ENCODE peak calls at places on chromosomes 13 and 19, in six cellular contexts. One of them, this sample, is unnamed.
A peak's percentile ranks its signal among the peaks of the same experiment; 100 is the strongest.

GRCh38 chr13:33125821-33126570 is 109.8 kb downstream of the KL start:
- DNase-seq in neural progenitor cell: peak; percentile 19
- DNase-seq in breast epithelium: peak; percentile 45
- DNase-seq in BE2C: peak; percentile 59
- DNase-seq in HFF-Myc: peak; percentile 94
- DNase-seq in nephron progenitor cell: no peak
- DNase-seq in this sample: peak; percentile 83

GRCh38 chr19:48498922-48499321 is 12.7 kb downstream of the LMTK3 start:
- DNase-seq in neural progenitor cell: no peak
- DNase-seq in BE2C: no peak
- DNase-seq in breast epithelium: no peak
- DNase-seq in nephron progenitor cell: no peak
- DNase-seq in HFF-Myc: no peak
- DNase-seq in this sample: no peak

GRCh38 chr19:49231804-49232203 is 74.2 kb downstream of the TRPM4 start:
- DNase-seq in HFF-Myc: no peak
- DNase-seq in neural progenitor cell: no peak
- DNase-seq in breast epithelium: no peak
- DNase-seq in nephron progenitor cell: no peak
- DNase-seq in BE2C: no peak
- DNase-seq in this sample: no peak

GRCh38 chr19:51751655-51752054 is at the start of gene FPR1:
- DNase-seq in neural progenitor cell: no peak
- DNase-seq in nephron progenitor cell: no peak
- DNase-seq in BE2C: no peak
- DNase-seq in breast epithelium: no peak
- DNase-seq in HFF-Myc: no peak
- DNase-seq in this sample: no peak

GRCh38 chr19:7427944-7428343 is 60.9 kb downstream of the PEX11G start:
- DNase-seq in neural progenitor cell: no peak
- DNase-seq in HFF-Myc: no peak
- DNase-seq in nephron progenitor cell: no peak
- DNase-seq in breast epithelium: no peak
- DNase-seq in BE2C: no peak
- DNase-seq in this sample: no peak

GRCh38 chr13:30453727-30454126 is 12.0 kb downstream of the HMGB1 start:
- DNase-seq in HFF-Myc: no peak
- DNase-seq in nephron progenitor cell: no peak
- DNase-seq in BE2C: no peak
- DNase-seq in neural progenitor cell: no peak
- DNase-seq in breast epithelium: no peak
- DNase-seq in this sample: no peak

GRCh38 chr13:96089749-96090239 is at the start of gene HS6ST3:
- DNase-seq in neural progenitor cell: peak; percentile 75
- DNase-seq in nephron progenitor cell: peak; percentile 65
- DNase-seq in BE2C: peak; percentile 74
- DNase-seq in HFF-Myc: no peak
- DNase-seq in breast epithelium: no peak
- DNase-seq in this sample: no peak

GRCh38 chr13:27280009-27280646 is 9.5 kb downstream of the RASL11A start:
- DNase-seq in HFF-Myc: no peak
- DNase-seq in breast epithelium: no peak
- DNase-seq in nephron progenitor cell: no peak
- DNase-seq in neural progenitor cell: no peak
- DNase-seq in BE2C: no peak
- DNase-seq in this sample: no peak

GRCh38 chr13:98142427-98143156 is at the start of gene FARP1:
- DNase-seq in nephron progenitor cell: peak; percentile 85
- DNase-seq in BE2C: peak; percentile 90
- DNase-seq in breast epithelium: peak; percentile 62
- DNase-seq in HFF-Myc: no peak
- DNase-seq in neural progenitor cell: peak; percentile 94
- DNase-seq in this sample: peak; percentile 37

GRCh38 chr19:4524808-4525562 is 6.7 kb upstream of the PLIN4 start:
- DNase-seq in nephron progenitor cell: peak; percentile 80
- DNase-seq in BE2C: peak; percentile 80
- DNase-seq in breast epithelium: no peak
- DNase-seq in HFF-Myc: no peak
- DNase-seq in neural progenitor cell: peak; percentile 61
- DNase-seq in this sample: no peak

GRCh38 chr19:17975032-17975431 is 8.1 kb downstream of the KCNN1 start:
- DNase-seq in HFF-Myc: no peak
- DNase-seq in breast epithelium: no peak
- DNase-seq in BE2C: no peak
- DNase-seq in nephron progenitor cell: no peak
- DNase-seq in neural progenitor cell: no peak
- DNase-seq in this sample: no peak

GRCh38 chr19:719081-719512 is 10.4 kb downstream of the PALM start:
- DNase-seq in HFF-Myc: no peak
- DNase-seq in nephron progenitor cell: no peak
- DNase-seq in neural progenitor cell: no peak
- DNase-seq in breast epithelium: no peak
- DNase-seq in BE2C: no peak
- DNase-seq in this sample: peak; percentile 7

GRCh38 chr13:29799041-29799440 is 51.4 kb downstream of the UBL3 start:
- DNase-seq in nephron progenitor cell: no peak
- DNase-seq in HFF-Myc: no peak
- DNase-seq in breast epithelium: no peak
- DNase-seq in neural progenitor cell: no peak
- DNase-seq in BE2C: no peak
- DNase-seq in this sample: no peak

GRCh38 chr13:111926501-111927180 is 140.3 kb upstream of the SOX1 start:
- DNase-seq in BE2C: no peak
- DNase-seq in nephron progenitor cell: no peak
- DNase-seq in breast epithelium: no peak
- DNase-seq in neural progenitor cell: no peak
- DNase-seq in HFF-Myc: no peak
- DNase-seq in this sample: no peak

GRCh38 chr19:47187797-47188196 is 43.2 kb downstream of the BBC3 start:
- DNase-seq in neural progenitor cell: no peak
- DNase-seq in breast epithelium: no peak
- DNase-seq in nephron progenitor cell: no peak
- DNase-seq in BE2C: no peak
- DNase-seq in HFF-Myc: no peak
- DNase-seq in this sample: no peak

GRCh38 chr19:33047422-33047821 is 17.3 kb downstream of the RHPN2 start:
- DNase-seq in nephron progenitor cell: no peak
- DNase-seq in BE2C: no peak
- DNase-seq in HFF-Myc: no peak
- DNase-seq in neural progenitor cell: no peak
- DNase-seq in breast epithelium: peak; percentile 61
- DNase-seq in this sample: no peak
- TF ChIP-seq CTCF in nephron progenitor cell: no peak
- TF ChIP-seq CTCF in BE2C: no peak
- TF ChIP-seq CTCF in HFF-Myc: no peak
- TF ChIP-seq CTCF in neural progenitor cell: no peak
- TF ChIP-seq CTCF in breast epithelium: no peak
- TF ChIP-seq CTCF in this sample: no peak

DNA sequence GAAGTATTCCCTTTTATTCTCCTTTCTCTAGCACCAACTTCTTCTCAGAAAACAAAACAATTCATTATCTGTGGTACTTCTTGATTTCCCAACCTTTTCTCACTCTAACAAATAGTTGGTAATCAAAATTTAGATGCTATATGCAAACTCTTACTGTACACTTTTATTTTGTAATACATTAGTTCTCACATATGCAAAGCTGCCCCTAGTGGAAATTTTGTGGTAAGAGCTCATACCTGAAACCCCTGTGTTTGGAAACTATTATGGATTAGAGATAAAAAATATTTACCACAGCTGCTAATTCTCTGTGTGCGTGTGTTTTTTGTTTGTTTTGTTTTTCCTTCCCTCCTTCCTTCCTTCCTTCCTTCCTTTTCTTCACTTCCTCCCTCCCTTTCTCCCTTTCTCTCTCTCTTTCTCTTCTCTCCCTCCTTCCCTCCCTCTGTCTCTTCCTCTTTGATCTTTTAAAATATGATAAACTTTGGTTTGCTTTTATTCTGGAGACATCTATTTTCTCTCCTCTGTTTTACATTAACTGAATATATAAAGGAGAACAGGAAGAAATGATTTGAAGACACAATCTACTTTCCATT is 537.4 kb downstream of the SLITRK6 start:
- DNase-seq in breast epithelium: no peak
- DNase-seq in neural progenitor cell: no peak
- DNase-seq in BE2C: peak; percentile 5
- DNase-seq in nephron progenitor cell: no peak
- DNase-seq in HFF-Myc: no peak
- DNase-seq in this sample: no peak
- TF ChIP-seq CTCF in breast epithelium: no peak
- TF ChIP-seq CTCF in neural progenitor cell: peak; percentile 57
- TF ChIP-seq CTCF in BE2C: peak; percentile 72
- TF ChIP-seq CTCF in nephron progenitor cell: peak; percentile 45
- TF ChIP-seq CTCF in HFF-Myc: peak; percentile 40
- TF ChIP-seq CTCF in this sample: peak; percentile 35

GRCh38 chr19:27746691-27747380 is 1466.1 kb downstream of the UQCRFS1 start:
- DNase-seq in breast epithelium: peak; percentile 18
- DNase-seq in HFF-Myc: no peak
- DNase-seq in nephron progenitor cell: peak; percentile 30
- DNase-seq in BE2C: peak; percentile 54
- DNase-seq in neural progenitor cell: peak; percentile 66
- DNase-seq in this sample: no peak
- TF ChIP-seq CTCF in breast epithelium: no peak
- TF ChIP-seq CTCF in HFF-Myc: no peak
- TF ChIP-seq CTCF in nephron progenitor cell: no peak
- TF ChIP-seq CTCF in BE2C: peak; percentile 32
- TF ChIP-seq CTCF in neural progenitor cell: peak; percentile 43
- TF ChIP-seq CTCF in this sample: no peak

GRCh38 chr13:106518535-106518934 is 16.9 kb downstream of the EFNB2 start:
- DNase-seq in HFF-Myc: no peak
- DNase-seq in breast epithelium: no peak
- DNase-seq in nephron progenitor cell: no peak
- DNase-seq in BE2C: no peak
- DNase-seq in neural progenitor cell: no peak
- DNase-seq in this sample: no peak

GRCh38 chr13:106521101-106521799 is 14.2 kb downstream of the EFNB2 start:
- DNase-seq in nephron progenitor cell: no peak
- DNase-seq in breast epithelium: no peak
- DNase-seq in neural progenitor cell: no peak
- DNase-seq in HFF-Myc: no peak
- DNase-seq in BE2C: no peak
- DNase-seq in this sample: no peak

GRCh38 chr13:106522112-106522511 is 13.3 kb downstream of the EFNB2 start:
- DNase-seq in HFF-Myc: no peak
- DNase-seq in neural progenitor cell: no peak
- DNase-seq in nephron progenitor cell: no peak
- DNase-seq in breast epithelium: no peak
- DNase-seq in BE2C: no peak
- DNase-seq in this sample: no peak

GRCh38 chr13:106522898-106523525 is 12.4 kb downstream of the EFNB2 start:
- DNase-seq in HFF-Myc: no peak
- DNase-seq in breast epithelium: no peak
- DNase-seq in BE2C: no peak
- DNase-seq in nephron progenitor cell: no peak
- DNase-seq in neural progenitor cell: no peak
- DNase-seq in this sample: no peak

GRCh38 chr13:106520205-106521004 is 15.1 kb downstream of the EFNB2 start:
- DNase-seq in HFF-Myc: no peak
- DNase-seq in nephron progenitor cell: no peak
- DNase-seq in breast epithelium: no peak
- DNase-seq in BE2C: no peak
- DNase-seq in neural progenitor cell: peak; percentile 52
- DNase-seq in this sample: no peak
- TF ChIP-seq CTCF in HFF-Myc: peak; percentile 29
- TF ChIP-seq CTCF in nephron progenitor cell: no peak
- TF ChIP-seq CTCF in breast epithelium: no peak
- TF ChIP-seq CTCF in BE2C: peak; percentile 54
- TF ChIP-seq CTCF in neural progenitor cell: peak; percentile 39
- TF ChIP-seq CTCF in this sample: peak; percentile 33